ENCODE peak calls at places on chromosomes 7 and 10, in five cellular contexts. X, G, R, J and N are unnamed samples.

GRCh38 chr10:24350111-24350921 is 141.4 kb downstream of the KIAA1217 start:
- DNase-seq in X (no peak), G (no peak), R (peak), J (no peak), N (no peak)

GRCh38 chr7:108486291-108486966 is 30.2 kb upstream of the NRCAM start:
- DNase-seq in X (no peak), G (no peak), R (peak), J (no peak), N (no peak)

GRCh38 chr10:131083915-131084790 is 227.4 kb downstream of the TCERG1L start:
- DNase-seq in X (peak), G (no peak), R (no peak), J (no peak), N (no peak)

GRCh38 chr7:92763636-92764423 is 72.5 kb downstream of the CDK6 start:
- DNase-seq in X (no peak), G (no peak), R (peak), J (no peak), N (no peak)

GRCh38 chr10:97792058-97792721 is 20.4 kb upstream of the SFRP5 start:
- DNase-seq in X (peak), G (peak), R (peak), J (peak), N (peak)

GRCh38 chr7:125602441-125602840 is 672.8 kb upstream of the POT1 start:
- DNase-seq in X (no peak), G (no peak), R (no peak), J (no peak), N (no peak)

GRCh38 chr10:11160982-11161554 is 143.4 kb downstream of the CELF2 start:
- DNase-seq in X (no peak), G (no peak), R (no peak), J (no peak), N (no peak)

GRCh38 chr10:73263948-73264347 is 11.5 kb upstream of the MRPS16 start:
- DNase-seq in X (no peak), G (no peak), R (peak), J (no peak), N (no peak)

GRCh38 chr10:59134302-59134701 is 42.1 kb upstream of the PHYHIPL start:
- DNase-seq in X (no peak), G (no peak), R (no peak), J (no peak), N (peak)